ENCODE peak calls at places on chromosome 15, in eight cellular contexts. K, H, M, T, W, R, A and D are unnamed samples.

GRCh38 chr15:60544581-60545115 is 65.7 kb upstream of the ICE2 start:
- DNase-seq in K (no peak), H (no peak), M (no peak), T (no peak), W (no peak), R (no peak), A (no peak), D (no peak)

GRCh38 chr15:67766963-67767362 is 58.3 kb upstream of the SKOR1 start:
- DNase-seq in K (no peak), H (no peak), M (no peak), T (no peak), W (no peak), R (no peak), A (no peak), D (no peak)

GRCh38 chr15:73745073-73745472 is 8.1 kb downstream of the INSYN1 start:
- DNase-seq in K (no peak), H (no peak), M (no peak), T (no peak), W (no peak), R (no peak), A (no peak), D (peak)

GRCh38 chr15:74007820-74008371 is 13.4 kb downstream of the PML start:
- DNase-seq in K (no peak), H (no peak), M (no peak), T (no peak), W (no peak), R (peak), A (no peak), D (no peak)

GRCh38 chr15:83209333-83209732 is 1.7 kb upstream of the HDGFL3 start:
- DNase-seq in K (no peak), H (no peak), M (no peak), T (no peak), W (no peak), R (no peak), A (no peak), D (no peak)

GRCh38 chr15:78040653-78041244 is 36.8 kb downstream of the TBC1D2B start:
- DNase-seq in K (no peak), H (no peak), M (no peak), T (no peak), W (no peak), R (no peak), A (no peak), D (no peak)

GRCh38 chr15:101280007-101280406 is 2.7 kb upstream of the SELENOS start:
- DNase-seq in K (no peak), H (no peak), M (no peak), T (no peak), W (no peak), R (no peak), A (no peak), D (no peak)

GRCh38 chr15:76006136-76006778 is 6.0 kb downstream of the NRG4 start:
- DNase-seq in K (peak), H (no peak), M (no peak), T (peak), W (no peak), R (no peak), A (no peak), D (no peak)